ENCODE peak calls at places on chromosome 14, in ten cellular contexts. Q is GM12891, V is stomach, I is esophagus muscularis mucosa, S is GM12892, N is HCT116, C is transverse colon, U is GM12878, M is breast epithelium, Y is SK-N-SH. J is an unnamed sample.

GRCh38 chr14:68181395-68182326 is 362.1 kb downstream of the RAD51B start:
- DNase-seq in Q (no peak), V (no peak), I (no peak), S (no peak), N (peak), C (no peak), U (peak), M (no peak), Y (no peak), J (no peak)

GRCh38 chr14:61472025-61472672 is 150.8 kb downstream of the PRKCH start:
- DNase-seq in Q (no peak), V (no peak), I (no peak), S (no peak), N (no peak), C (no peak), U (no peak), M (no peak), Y (peak), J (peak)

GRCh38 chr14:106802413-106803364 is 1276.3 kb downstream of the TMEM121 start:
- DNase-seq in Q (no peak), V (no peak), I (no peak), S (no peak), N (no peak), C (peak), U (no peak), M (no peak), Y (peak), J (peak)

GRCh38 chr14:55356913-55357312 is 54.7 kb downstream of the ATG14 start:
- DNase-seq in Q (no peak), V (no peak), I (no peak), S (no peak), N (no peak), C (no peak), U (no peak), M (no peak), Y (no peak), J (peak)

GRCh38 chr14:76432967-76433752 is 57.2 kb downstream of the ESRRB start:
- DNase-seq in Q (no peak), V (no peak), I (no peak), S (no peak), N (no peak), C (no peak), U (no peak), M (no peak), Y (no peak), J (no peak)

GRCh38 chr14:74910556-74910955 is 12.5 kb downstream of the RPS6KL1 start:
- DNase-seq in Q (no peak), V (no peak), I (no peak), S (no peak), N (no peak), C (peak), U (no peak), M (no peak), Y (peak), J (no peak)

GRCh38 chr14:36654185-36655053 is 7.2 kb upstream of the PAX9 start:
- DNase-seq in Q (no peak), V (no peak), I (no peak), S (no peak), N (no peak), C (no peak), U (no peak), M (no peak), Y (no peak), J (no peak)

GRCh38 chr14:59208224-59208814 is 19.9 kb downstream of the DAAM1 start:
- DNase-seq in Q (no peak), V (no peak), I (no peak), S (no peak), N (no peak), C (no peak), U (peak), M (no peak), Y (no peak), J (no peak)

GRCh38 chr14:61428261-61428660 is 106.9 kb downstream of the PRKCH start:
- DNase-seq in Q (no peak), V (no peak), I (peak), S (no peak), N (no peak), C (no peak), U (no peak), M (no peak), Y (no peak), J (no peak)

DNA sequence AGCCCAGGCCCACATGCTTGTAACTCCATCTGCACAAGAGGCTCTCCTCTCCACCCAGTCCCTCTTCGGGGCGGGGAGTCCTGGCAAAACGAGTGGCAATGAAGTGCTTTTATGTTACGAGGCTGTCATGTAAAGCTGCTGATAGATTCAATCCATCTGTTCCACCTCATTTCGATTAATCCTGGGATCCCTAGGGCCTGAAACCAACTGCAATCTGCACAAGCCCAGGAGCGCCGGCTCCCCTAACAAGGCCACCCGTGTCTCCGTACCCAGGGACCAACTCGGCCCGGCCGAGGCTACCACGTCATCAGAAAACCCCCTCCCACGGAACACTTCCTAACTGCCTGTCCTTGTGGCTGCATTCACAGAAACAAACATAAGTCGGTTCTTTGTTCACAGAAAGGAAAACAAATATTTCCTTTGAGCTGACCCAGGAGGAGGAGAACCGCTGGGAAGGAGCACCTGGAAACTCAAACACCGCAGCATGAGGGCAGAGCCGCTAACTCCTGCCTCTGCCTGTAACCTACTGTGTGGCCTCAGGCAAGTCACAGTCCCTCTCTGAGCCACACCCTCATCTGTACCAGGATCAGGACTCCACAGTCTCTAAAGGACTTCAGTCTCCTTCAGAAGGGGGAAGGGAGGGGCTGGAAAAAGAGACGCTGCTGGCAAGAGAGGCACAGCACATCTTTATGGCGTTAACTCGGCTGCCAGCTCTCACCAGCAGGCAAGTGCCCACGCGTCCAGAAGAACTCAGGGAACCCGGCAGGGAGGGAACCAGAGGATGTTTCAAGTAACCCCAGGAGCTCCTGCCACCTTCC is 47.8 kb downstream of the CCDC88C start:
- DNase-seq in Q (no peak), V (no peak), I (no peak), S (no peak), N (no peak), C (no peak), U (no peak), M (peak), Y (no peak), J (no peak)
- TF ChIP-seq POLR2AphosphoS5 in Q (no peak), V (no peak), I (no peak), S (no peak), N (no peak), C (no peak), U (peak), M (no peak), Y (no peak), J (no peak)

GRCh38 chr14:90275455-90275814 is 19.1 kb downstream of the PSMC1 start:
- DNase-seq in Q (no peak), V (no peak), I (no peak), S (no peak), N (no peak), C (no peak), U (no peak), M (no peak), Y (no peak), J (no peak)

GRCh38 chr14:90274808-90275454 is 18.6 kb downstream of the PSMC1 start:
- DNase-seq in Q (no peak), V (no peak), I (peak), S (no peak), N (no peak), C (no peak), U (no peak), M (no peak), Y (no peak), J (no peak)

GRCh38 chr14:90274019-90274418 is 17.7 kb downstream of the PSMC1 start:
- DNase-seq in Q (no peak), V (no peak), I (peak), S (no peak), N (no peak), C (no peak), U (no peak), M (no peak), Y (peak), J (no peak)

GRCh38 chr14:90273532-90273931 is 17.2 kb downstream of the PSMC1 start:
- DNase-seq in Q (no peak), V (no peak), I (peak), S (no peak), N (no peak), C (no peak), U (no peak), M (no peak), Y (no peak), J (no peak)

GRCh38 chr14:90272523-90272922 is 16.2 kb downstream of the PSMC1 start:
- DNase-seq in Q (no peak), V (no peak), I (peak), S (no peak), N (no peak), C (no peak), U (no peak), M (no peak), Y (no peak), J (peak)
- TF ChIP-seq POLR2AphosphoS5 in Q (no peak), V (no peak), I (no peak), S (no peak), N (no peak), C (no peak), U (no peak), M (no peak), Y (no peak), J (no peak)

GRCh38 chr14:32197919-32198318 is 3.9 kb upstream of the RNU6-7 start:
- DNase-seq in Q (no peak), V (no peak), I (no peak), S (no peak), N (no peak), C (no peak), U (no peak), M (no peak), Y (no peak), J (no peak)
- TF ChIP-seq POLR2AphosphoS5 in Q (no peak), V (no peak), I (no peak), S (no peak), N (no peak), C (no peak), U (no peak), M (no peak), Y (no peak), J (no peak)

GRCh38 chr14:51333299-51333698 is 93.3 kb downstream of the TMX1 start:
- DNase-seq in Q (no peak), V (no peak), I (peak), S (no peak), N (no peak), C (no peak), U (no peak), M (no peak), Y (no peak), J (no peak)

GRCh38 chr14:51335521-51335920 is 95.5 kb downstream of the TMX1 start:
- DNase-seq in Q (no peak), V (no peak), I (peak), S (no peak), N (no peak), C (peak), U (no peak), M (peak), Y (no peak), J (no peak)

GRCh38 chr14:51336304-51336703 is 96.3 kb downstream of the TMX1 start:
- DNase-seq in Q (no peak), V (no peak), I (peak), S (no peak), N (no peak), C (no peak), U (no peak), M (no peak), Y (no peak), J (no peak)

GRCh38 chr14:51331651-51332367 is 91.8 kb downstream of the TMX1 start:
- DNase-seq in Q (no peak), V (no peak), I (peak), S (no peak), N (no peak), C (no peak), U (no peak), M (no peak), Y (no peak), J (no peak)

GRCh38 chr14:51333901-51334432 is 93.9 kb downstream of the TMX1 start:
- DNase-seq in Q (no peak), V (no peak), I (peak), S (no peak), N (no peak), C (no peak), U (no peak), M (peak), Y (no peak), J (no peak)
- TF ChIP-seq POLR2AphosphoS5 in Q (no peak), V (no peak), I (no peak), S (no peak), N (no peak), C (no peak), U (no peak), M (no peak), Y (peak), J (no peak)

GRCh38 chr14:105337966-105338365 is 23.4 kb downstream of the PACS2 start:
- DNase-seq in Q (no peak), V (peak), I (no peak), S (no peak), N (no peak), C (no peak), U (no peak), M (no peak), Y (no peak), J (peak)
- TF ChIP-seq POLR2AphosphoS5 in Q (no peak), V (no peak), I (no peak), S (no peak), N (no peak), C (no peak), U (no peak), M (no peak), Y (no peak), J (no peak)

DNA sequence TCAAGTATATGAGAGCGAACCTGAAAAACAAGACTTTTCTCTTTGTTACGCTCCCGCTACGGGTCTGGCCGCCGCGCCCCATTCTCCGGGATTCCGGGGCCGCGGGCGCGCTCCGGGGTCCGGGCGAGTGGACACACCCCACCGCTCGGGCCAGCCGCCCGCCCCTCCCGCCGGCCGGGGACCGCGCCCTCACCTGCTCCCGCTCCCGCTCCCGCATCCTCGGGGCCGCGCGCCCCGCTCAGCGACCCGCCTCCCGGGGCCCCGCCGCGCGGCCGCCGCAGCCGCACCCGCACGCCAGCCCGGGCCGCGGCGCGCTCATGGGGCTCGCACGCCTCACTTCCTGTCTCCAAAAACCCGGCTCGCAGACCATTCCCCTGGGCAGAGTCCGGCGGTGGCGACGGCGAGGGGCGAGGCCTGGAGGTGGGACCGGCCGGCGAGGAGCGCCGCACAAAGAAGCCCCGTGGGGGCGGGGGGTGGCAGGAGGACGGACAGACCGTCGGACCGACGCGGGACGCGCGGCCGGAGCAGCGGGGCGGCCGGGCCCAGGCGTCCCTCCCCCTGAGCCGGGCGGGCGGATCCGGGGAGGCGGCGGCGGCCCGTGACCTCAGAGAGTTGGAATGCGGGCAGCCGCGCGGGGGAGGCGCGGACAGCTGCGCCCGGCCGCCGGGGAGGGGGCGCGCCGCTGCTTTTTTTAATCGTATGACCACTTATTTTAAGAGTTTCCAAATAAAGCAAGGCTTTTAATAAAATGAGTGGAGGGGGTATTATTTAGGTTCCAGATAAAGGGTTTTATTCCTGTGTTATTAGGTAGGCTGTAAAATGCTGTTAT is at the start of gene PTPN21:
- DNase-seq in Q (peak), V (peak), I (no peak), S (peak), N (no peak), C (peak), U (no peak), M (peak), Y (peak), J (no peak)
- TF ChIP-seq POLR2AphosphoS5 in Q (no peak), V (peak), I (peak), S (no peak), N (peak), C (peak), U (no peak), M (peak), Y (peak), J (no peak)

DNA sequence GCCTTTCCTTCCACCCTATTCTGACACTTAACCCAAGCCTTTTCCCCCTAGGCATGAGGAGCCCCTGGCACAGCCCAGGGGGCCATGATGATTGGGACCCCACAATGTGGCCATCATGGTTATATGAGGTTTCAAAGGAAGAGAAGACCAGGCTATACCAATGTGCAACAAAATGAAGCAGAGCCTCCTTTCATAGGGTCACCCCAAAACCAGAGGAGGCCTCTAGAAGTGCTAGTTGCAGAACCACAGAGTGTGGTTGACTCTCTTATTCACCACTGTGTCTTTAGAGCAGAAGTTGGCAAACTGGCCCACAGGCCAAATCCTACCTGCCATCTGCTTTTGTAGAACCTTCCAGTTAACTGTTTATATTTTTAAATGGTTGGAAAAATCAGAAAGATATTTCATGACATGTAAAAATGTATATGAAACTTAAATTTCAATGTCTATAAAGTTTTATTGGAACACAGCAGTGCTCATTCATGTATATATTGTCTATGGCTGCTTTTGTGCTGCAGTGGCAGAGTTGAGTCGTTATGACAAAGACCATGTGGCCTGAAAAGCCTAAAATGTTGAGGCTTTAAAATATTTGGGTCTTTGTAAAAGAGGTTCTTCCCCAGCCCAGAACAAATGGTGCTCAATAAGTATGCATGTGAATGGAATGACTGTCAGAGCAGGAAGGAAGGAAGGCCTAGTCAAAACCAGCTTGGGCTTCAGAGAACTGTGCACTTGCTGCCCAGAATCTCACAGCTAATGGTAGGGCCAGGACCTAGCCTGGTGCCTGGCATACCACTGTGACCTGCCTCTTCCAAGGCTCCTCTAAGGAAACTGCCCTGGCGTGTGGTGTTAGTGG is 49.2 kb downstream of the SUSD6 start:
- DNase-seq in Q (no peak), V (no peak), I (no peak), S (no peak), N (no peak), C (no peak), U (no peak), M (no peak), Y (no peak), J (no peak)
- TF ChIP-seq POLR2AphosphoS5 in Q (no peak), V (no peak), I (no peak), S (no peak), N (no peak), C (no peak), U (no peak), M (no peak), Y (no peak), J (no peak)

GRCh38 chr14:24366664-24367505 is 1.1 kb upstream of the NFATC4 start:
- DNase-seq in Q (peak), V (peak), I (peak), S (peak), N (peak), C (peak), U (peak), M (peak), Y (peak), J (no peak)
- TF ChIP-seq POLR2AphosphoS5 in Q (no peak), V (peak), I (peak), S (no peak), N (peak), C (peak), U (no peak), M (peak), Y (peak), J (no peak)